ENCODE peak calls at places on chromosomes 1 and 21, in seven cellular contexts. O, S, K, I, Y, L and H are unnamed samples. For H3K4me1, the result is how much of the 10 kb centered on the place peaks cover.

GRCh38 chr1:245971711-245972085 is 535.4 kb downstream of the SMYD3 start:
- DNase-seq in K (no peak), Y (no peak), I (no peak), L (no peak), O (no peak), S (no peak), H (no peak)

GRCh38 chr1:182091083-182091482 is 29.6 kb upstream of the ZNF648 start:
- DNase-seq in Y (no peak), I (no peak), K (no peak), O (no peak), S (no peak), L (no peak), H (no peak)

GRCh38 chr21:15624646-15625045 is 105.1 kb upstream of the USP25 start:
- DNase-seq in K (no peak), L (no peak), O (no peak), S (no peak), I (no peak), Y (no peak), H (no peak)

GRCh38 chr1:232306269-232306911 is 323.5 kb downstream of the SIPA1L2 start:
- DNase-seq in L (peak), Y (no peak), O (no peak), S (no peak), I (peak), K (no peak), H (no peak)

GRCh38 chr1:201085902-201086735 is 26.1 kb downstream of the CACNA1S start:
- DNase-seq in O (no peak), K (peak), Y (peak), S (peak), L (peak), I (peak), H (peak)

GRCh38 chr1:205580923-205581180 is 51.0 kb downstream of the ELK4 start:
- DNase-seq in L (no peak), Y (no peak), O (no peak), K (no peak), I (no peak), S (no peak), H (no peak)

GRCh38 chr1:90800012-90800717 is 83.1 kb upstream of the BARHL2 start:
- DNase-seq in L (no peak), K (no peak), I (no peak), S (no peak), Y (no peak), O (no peak), H (no peak)

GRCh38 chr1:84871181-84871580 is 21.8 kb downstream of the LPAR3 start:
- DNase-seq in L (no peak), K (no peak), S (no peak), I (no peak), Y (no peak), O (no peak), H (no peak)

GRCh38 chr1:206467915-206468314 is 2.4 kb upstream of the IKBKE start:
- DNase-seq in L (no peak), I (no peak), Y (peak), S (peak), O (no peak), K (no peak), H (no peak)

GRCh38 chr1:33383974-33384767 is 46.7 kb downstream of the PHC2 start:
- DNase-seq in L (no peak), S (no peak), O (no peak), I (no peak), K (no peak), Y (no peak), H (no peak)

GRCh38 chr1:232143315-232143886 is 486.5 kb downstream of the SIPA1L2 start:
- DNase-seq in S (no peak), O (no peak), Y (no peak), I (no peak), K (no peak), L (no peak), H (no peak)

GRCh38 chr1:210792703-210793102 is 341.2 kb downstream of the KCNH1 start:
- DNase-seq in I (no peak), O (no peak), Y (no peak), K (no peak), S (no peak), L (no peak), H (no peak)

GRCh38 chr1:181161170-181161870 is 72.8 kb downstream of the IER5 start:
- DNase-seq in S (no peak), I (no peak), L (no peak), Y (no peak), K (no peak), O (no peak), H (no peak)

GRCh38 chr1:53705446-53706096 is 33.4 kb downstream of the GLIS1 start:
- DNase-seq in L (no peak), O (no peak), K (no peak), I (no peak), Y (no peak), S (no peak), H (no peak)

GRCh38 chr1:176857632-176858031 is 306.9 kb downstream of the ASTN1 start:
- DNase-seq in S (no peak), K (no peak), Y (no peak), O (no peak), L (no peak), I (no peak), H (no peak)

GRCh38 chr1:215397106-215397505 is 170.0 kb upstream of the KCTD3 start:
- DNase-seq in L (no peak), O (no peak), I (no peak), Y (no peak), S (no peak), K (no peak), H (no peak)

GRCh38 chr1:161483361-161483760 is 21.9 kb upstream of the FCGR2A start:
- DNase-seq in I (no peak), O (no peak), S (no peak), L (no peak), Y (no peak), K (no peak), H (no peak)

GRCh38 chr1:214213136-214213535 is 67.8 kb upstream of the SMYD2 start:
- DNase-seq in S (no peak), O (no peak), I (no peak), L (no peak), Y (no peak), K (no peak), H (no peak)

GRCh38 chr1:53617382-53618217 is 121.4 kb downstream of the GLIS1 start:
- DNase-seq in L (no peak), Y (peak), O (peak), K (no peak), I (no peak), S (no peak), H (no peak)

GRCh38 chr1:145985129-145985501 is 11.3 kb downstream of the TXNIP start:
- DNase-seq in I (peak), Y (peak), L (no peak), S (no peak), K (no peak), O (no peak), H (no peak)
- H3K4me3 ChIP-seq in I (peak), Y (peak), L (no peak), S (no peak), K (peak), O (peak), H (no peak)

GRCh38 chr1:154182342-154183044 is 9.4 kb downstream of the TPM3 start:
- DNase-seq in I (peak), O (peak), L (peak), K (peak), S (peak), Y (peak), H (peak)
- H3K4me1 ChIP-seq in I (under half), O (under half), L (under half), K (under half), S (half or more), Y (half or more), H (under half)

GRCh38 chr1:193120604-193121166 is 1.1 kb upstream of the CDC73 start:
- DNase-seq in K (no peak), S (peak), L (no peak), I (no peak), O (no peak), Y (no peak), H (no peak)
- H3K4me3 ChIP-seq in K (no peak), S (peak), L (no peak), I (peak), O (peak), Y (peak), H (no peak)

GRCh38 chr1:165527251-165527650 is 16.5 kb upstream of the LRRC52 start:
- DNase-seq in L (no peak), S (no peak), O (no peak), Y (no peak), K (no peak), I (no peak), H (no peak)
- H3K4me1 ChIP-seq in L (under half), S (under half), O (under half), Y (under half), K (under half), I (under half), H (under half)

DNA sequence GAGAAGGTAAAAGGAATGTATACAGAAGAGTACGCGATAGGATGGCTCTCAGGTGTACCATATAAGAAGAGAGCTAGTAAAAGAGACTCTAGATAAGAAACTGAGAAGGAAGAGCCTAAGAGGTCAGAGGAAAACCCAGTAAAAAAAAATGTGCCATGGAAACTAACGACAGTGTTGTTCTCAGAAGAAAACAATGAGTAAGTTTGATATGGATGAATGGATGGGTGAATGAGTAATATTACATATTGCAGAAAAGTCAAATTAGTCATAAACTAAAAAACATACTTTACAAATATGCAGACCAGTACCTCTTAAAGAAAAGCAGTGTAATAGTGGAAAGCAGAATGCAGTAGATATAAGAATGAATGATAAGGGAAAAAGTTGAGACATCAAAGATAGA is 316.2 kb downstream of the HMCN1 start:
- DNase-seq in Y (no peak), K (no peak), S (no peak), O (no peak), I (no peak), L (no peak), H (no peak)
- H3K4me3 ChIP-seq in Y (no peak), K (no peak), S (no peak), O (no peak), I (no peak), L (no peak), H (no peak)

GRCh38 chr1:197909346-197909745 is 6.9 kb downstream of the C1orf53 start:
- DNase-seq in S (no peak), K (no peak), Y (no peak), O (no peak), I (no peak), L (no peak), H (no peak)
- H3K4me1 ChIP-seq in S (half or more), K (under half), Y (under half), O (under half), I (under half), L (under half), H (under half)

GRCh38 chr1:23449918-23450317 is 25.4 kb upstream of the TCEA3 start:
- DNase-seq in O (no peak), S (no peak), Y (peak), K (no peak), L (peak), I (no peak), H (peak)

GRCh38 chr1:23450894-23451293 is 26.3 kb upstream of the TCEA3 start:
- DNase-seq in S (no peak), O (no peak), I (no peak), K (no peak), L (no peak), Y (peak), H (no peak)

GRCh38 chr1:23448846-23449245 is 24.3 kb upstream of the TCEA3 start:
- DNase-seq in K (no peak), Y (no peak), O (no peak), S (no peak), L (no peak), I (no peak), H (no peak)

GRCh38 chr1:23451452-23451851 is 26.9 kb upstream of the TCEA3 start:
- DNase-seq in O (no peak), L (no peak), Y (peak), K (no peak), S (no peak), I (no peak), H (no peak)

GRCh38 chr1:23449306-23449705 is 24.8 kb upstream of the TCEA3 start:
- DNase-seq in S (no peak), L (no peak), K (no peak), Y (no peak), I (no peak), O (no peak), H (no peak)
- H3K4me3 ChIP-seq in S (no peak), L (no peak), K (no peak), Y (no peak), I (no peak), O (no peak), H (no peak)